ENCODE peak calls at places on chromosomes 3 and 15, in five cellular contexts. C, G, S, H and I are unnamed samples.
A peak's percentile ranks its signal among the peaks of the same experiment; 100 is the strongest.

GRCh38 chr3:45345849-45346535 is 42.4 kb upstream of the LARS2 start:
- DNase-seq in C (no peak), G (no peak), S (no peak), H (no peak), I (no peak)

GRCh38 chr15:63984331-63984730 is 62.0 kb downstream of the DAPK2 start:
- DNase-seq in C (no peak), G (no peak), S (no peak), H (no peak), I (no peak)

GRCh38 chr3:46455231-46456115 is 9.2 kb downstream of the LTF start:
- DNase-seq in C (peak; percentile 12), G (no peak), S (no peak), H (no peak), I (no peak)

GRCh38 chr3:32105291-32106131 is 909 bp upstream of the GPD1L start:
- DNase-seq in C (no peak), G (no peak), S (no peak), H (no peak), I (no peak)

GRCh38 chr3:150887031-150887430 is 18.2 kb downstream of the MINDY4B start:
- DNase-seq in C (no peak), G (no peak), S (no peak), H (no peak), I (no peak)

GRCh38 chr3:12643010-12643380 is 20.9 kb downstream of the RAF1 start:
- DNase-seq in C (no peak), G (no peak), S (no peak), H (no peak), I (no peak)

GRCh38 chr15:89127054-89127702 is 38.9 kb downstream of the ABHD2 start:
- DNase-seq in C (no peak), G (no peak), S (peak; percentile 82), H (no peak), I (no peak)

GRCh38 chr3:174125267-174125844 is 727.8 kb downstream of the NLGN1 start:
- DNase-seq in C (peak; percentile 32), G (no peak), S (no peak), H (peak; percentile 1), I (no peak)

GRCh38 chr3:53616971-53617892 is 122.8 kb downstream of the CACNA1D start:
- DNase-seq in C (no peak), G (no peak), S (no peak), H (no peak), I (no peak)

GRCh38 chr3:97880267-97880666 is 58.5 kb downstream of the CRYBG3 start:
- DNase-seq in C (no peak), G (no peak), S (no peak), H (no peak), I (no peak)

GRCh38 chr3:84960581-84960980 is 1.8 kb downstream of the CADM2 start:
- DNase-seq in C (no peak), G (no peak), S (no peak), H (no peak), I (no peak)

GRCh38 chr3:79366414-79366813 is 401.4 kb downstream of the ROBO1 start:
- DNase-seq in C (no peak), G (no peak), S (no peak), H (no peak), I (no peak)

GRCh38 chr15:39028069-39028468 is 463.5 kb upstream of the RASGRP1 start:
- DNase-seq in C (no peak), G (peak; percentile 76), S (peak; percentile 75), H (no peak), I (no peak)

GRCh38 chr15:78046796-78047341 is 30.6 kb downstream of the TBC1D2B start:
- DNase-seq in C (no peak), G (no peak), S (no peak), H (peak; percentile 51), I (no peak)

GRCh38 chr3:102745881-102746280 is 311.1 kb downstream of the ZPLD1 start:
- DNase-seq in C (no peak), G (no peak), S (no peak), H (no peak), I (no peak)

GRCh38 chr3:71629289-71630252 is 46.0 kb upstream of the FOXP1 start:
- DNase-seq in C (no peak), G (peak; percentile 34), S (no peak), H (peak; percentile 57), I (no peak)

GRCh38 chr3:193744822-193745684 is 152.0 kb downstream of the OPA1 start:
- DNase-seq in C (no peak), G (no peak), S (no peak), H (no peak), I (no peak)

GRCh38 chr3:150202696-150203095 is 205.4 kb upstream of the TSC22D2 start:
- DNase-seq in C (no peak), G (no peak), S (no peak), H (no peak), I (no peak)

GRCh38 chr3:129624347-129625070 is 18.0 kb upstream of the PLXND1 start:
- DNase-seq in C (no peak), G (peak; percentile 46), S (peak; percentile 62), H (no peak), I (no peak)

GRCh38 chr3:179464296-179465092 is 13.2 kb upstream of the GNB4 start:
- DNase-seq in C (no peak), G (no peak), S (no peak), H (peak; percentile 61), I (no peak)

GRCh38 chr3:194121881-194122280 is 14.1 kb upstream of the HES1 start:
- DNase-seq in C (no peak), G (no peak), S (no peak), H (no peak), I (no peak)

GRCh38 chr15:84955089-84955848 is 26.4 kb upstream of the PDE8A start:
- DNase-seq in C (peak; percentile 78), G (peak; percentile 80), S (peak; percentile 83), H (peak; percentile 8), I (peak; percentile 29)

GRCh38 chr3:140160553-140160952 is 225.6 kb downstream of the CLSTN2 start:
- DNase-seq in C (no peak), G (no peak), S (no peak), H (no peak), I (no peak)

GRCh38 chr3:138465927-138466326 is 31.5 kb downstream of the ESYT3 start:
- DNase-seq in C (no peak), G (no peak), S (no peak), H (no peak), I (no peak)

GRCh38 chr3:65593780-65594752 is 444.7 kb downstream of the MAGI1 start:
- DNase-seq in C (no peak), G (no peak), S (no peak), H (no peak), I (no peak)

GRCh38 chr3:162348912-162349311 is 852.3 kb downstream of the OTOL1 start:
- DNase-seq in C (no peak), G (no peak), S (no peak), H (no peak), I (no peak)

GRCh38 chr3:142987080-142987700 is 14.2 kb upstream of the U2SURP start:
- DNase-seq in C (no peak), G (no peak), S (no peak), H (no peak), I (no peak)

GRCh38 chr15:93467327-93467726 is 378.3 kb upstream of the RGMA start:
- DNase-seq in C (no peak), G (no peak), S (peak; percentile 95), H (no peak), I (no peak)

GRCh38 chr3:122415104-122415744 is 638 bp downstream of the WDR5B start:
- DNase-seq in C (peak; percentile 50), G (no peak), S (peak; percentile 62), H (peak; percentile 41), I (peak; percentile 25)

GRCh38 chr3:101963902-101964362 is 114.6 kb downstream of the NFKBIZ start:
- DNase-seq in C (no peak), G (no peak), S (no peak), H (no peak), I (no peak)

GRCh38 chr15:43922021-43922420 is 95.2 kb downstream of the WDR76 start:
- DNase-seq in C (no peak), G (no peak), S (no peak), H (no peak), I (no peak)

GRCh38 chr15:57332326-57332725 is 44.0 kb upstream of the CGNL1 start:
- DNase-seq in C (no peak), G (no peak), S (no peak), H (no peak), I (no peak)

GRCh38 chr3:76990606-76991005 is 49.3 kb upstream of the ROBO2 start:
- DNase-seq in C (no peak), G (no peak), S (no peak), H (no peak), I (no peak)

GRCh38 chr15:90191344-90191687 is 9.8 kb upstream of the SEMA4B start:
- DNase-seq in C (no peak), G (no peak), S (no peak), H (no peak), I (no peak)

GRCh38 chr3:166829896-166830295 is 550.2 kb downstream of the ZBBX start:
- DNase-seq in C (no peak), G (no peak), S (no peak), H (no peak), I (no peak)

GRCh38 chr3:50208677-50209344 is 3.7 kb downstream of the SLC38A3 start:
- DNase-seq in C (no peak), G (no peak), S (no peak), H (no peak), I (no peak)
- H3K27ac ChIP-seq in C (no peak overlapping the region), G (no peak overlapping the region), S (no peak overlapping the region), H (no peak overlapping the region), I (no peak overlapping the region)

DNA sequence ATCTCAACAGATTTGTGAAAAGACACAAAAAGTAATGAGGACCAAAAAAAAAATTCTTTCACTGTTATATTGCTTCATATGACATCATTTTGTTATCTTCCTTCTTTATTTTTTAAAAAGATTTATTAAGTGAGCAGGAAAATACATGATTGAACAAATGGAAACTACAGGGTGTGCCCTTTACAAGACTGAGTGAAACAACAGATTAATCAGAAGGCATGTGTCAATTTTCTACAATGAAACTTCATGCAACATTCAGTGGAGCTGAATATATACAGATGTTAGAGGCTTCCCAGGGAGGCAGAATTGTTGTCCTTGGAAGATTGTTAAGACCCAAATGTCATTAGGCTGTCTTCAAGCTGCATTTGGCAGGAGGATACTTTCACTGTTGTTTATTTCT is 28.4 kb upstream of the SLC2A2 start:
- DNase-seq in C (no peak), G (no peak), S (no peak), H (no peak), I (no peak)
- H3K27ac ChIP-seq in C (no peak overlapping the region), G (no peak overlapping the region), S (no peak overlapping the region), H (no peak overlapping the region), I (no peak overlapping the region)

DNA sequence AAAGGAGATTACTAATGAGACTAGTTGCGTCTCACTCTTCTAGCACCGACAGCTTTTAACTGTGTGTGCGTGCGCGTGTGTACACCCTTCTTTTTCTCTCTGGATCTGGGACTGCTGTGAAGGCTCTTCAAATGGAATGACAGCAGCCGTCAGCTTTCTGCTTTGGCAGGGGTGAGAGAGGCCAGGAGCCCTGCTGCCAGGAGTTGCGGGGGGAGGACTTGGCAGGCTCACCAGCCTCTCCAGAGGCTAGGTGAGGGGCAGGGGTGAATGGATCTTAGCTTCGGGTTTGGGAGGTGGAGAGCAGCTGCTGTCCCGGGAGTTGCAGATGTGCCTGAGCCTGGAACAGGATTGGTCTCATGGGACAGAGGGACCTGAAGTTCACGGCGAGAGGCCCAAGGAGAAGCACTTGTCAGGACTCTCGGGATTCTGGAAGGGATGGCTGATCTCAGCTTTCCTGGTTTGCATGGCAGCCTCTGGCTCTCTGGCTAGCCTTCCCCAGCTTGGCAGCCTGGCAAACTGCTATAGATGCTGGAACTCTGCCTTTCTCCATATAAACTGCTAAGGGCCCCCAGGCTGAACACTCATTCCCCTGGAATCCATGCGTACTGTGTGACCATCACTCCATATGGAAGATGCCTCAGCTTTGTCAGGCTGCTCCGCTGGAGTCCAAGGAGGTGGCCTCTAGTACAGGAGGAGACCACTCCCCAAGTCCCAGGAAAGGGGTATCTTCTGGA is 16.6 kb downstream of the TEX264 start:
- DNase-seq in C (no peak), G (no peak), S (no peak), H (no peak), I (no peak)
- H3K27ac ChIP-seq in C (no peak overlapping the region), G (no peak overlapping the region), S (peak overlapping the region; percentile 75), H (no peak overlapping the region), I (no peak overlapping the region)

GRCh38 chr15:31335991-31336942 is 9.6 kb downstream of the KLF13 start:
- DNase-seq in C (no peak), G (no peak), S (no peak), H (no peak), I (no peak)
- H3K27ac ChIP-seq in C (no peak overlapping the region), G (peak overlapping the region; percentile 44), S (peak overlapping the region; percentile 50), H (no peak overlapping the region), I (peak overlapping the region; percentile 51)